ENCODE peak calls at places on chromosomes 13 and 19, in five cellular contexts. B is pancreas, L is breast epithelium, X is tibial artery, Q is bronchial epithelial cell. Z is an unnamed sample.

GRCh38 chr13:34926513-34926912 is 15.6 kb upstream of the NBEA start:
- DNase-seq in X (no peak), L (no peak), B (no peak), Q (peak; percentile 59), Z (no peak)

GRCh38 chr13:30679483-30680330 is 55.6 kb upstream of the ALOX5AP start:
- DNase-seq in B (no peak), Q (peak; percentile 41), X (no peak), L (no peak), Z (no peak)

GRCh38 chr13:19845758-19846157 is 17.7 kb downstream of the ZMYM5 start:
- DNase-seq in B (no peak), X (no peak), L (no peak), Q (peak; percentile 98), Z (no peak)

GRCh38 chr13:106599875-106600797 is 32.2 kb upstream of the ARGLU1 start:
- DNase-seq in L (no peak), Q (no peak), B (no peak), X (no peak), Z (peak; percentile 54)

GRCh38 chr19:35128398-35129057 is 6.3 kb downstream of the LGI4 start:
- DNase-seq in X (no peak), B (no peak), Q (no peak), L (no peak), Z (no peak)

GRCh38 chr13:29716493-29716892 is 121.0 kb upstream of the SLC7A1 start:
- DNase-seq in B (no peak), Q (no peak), L (no peak), X (no peak), Z (no peak)

GRCh38 chr13:40094056-40094455 is 438.6 kb downstream of the COG6 start:
- DNase-seq in Q (peak; percentile 52), X (no peak), L (no peak), B (no peak), Z (no peak)

GRCh38 chr13:94556646-94557045 is 39.3 kb downstream of the TGDS start:
- DNase-seq in L (no peak), B (no peak), Q (no peak), X (no peak), Z (no peak)

GRCh38 chr13:43544011-43544410 is 242.8 kb downstream of the ENOX1 start:
- DNase-seq in L (no peak), Q (peak; percentile 59), X (no peak), B (no peak), Z (no peak)

GRCh38 chr19:58170860-58171259 is 12.0 kb upstream of the ZNF274 start:
- DNase-seq in B (no peak), X (no peak), L (no peak), Q (peak; percentile 73), Z (no peak)

GRCh38 chr19:5804516-5805464 is at the start of gene NRTN:
- DNase-seq in L (no peak), X (no peak), B (peak; percentile 88), Q (no peak), Z (no peak)

GRCh38 chr19:13055213-13056051 is 47.2 kb downstream of the LYL1 start:
- DNase-seq in B (no peak), L (peak; percentile 78), X (peak; percentile 95), Q (no peak), Z (peak; percentile 63)

GRCh38 chr19:2487780-2488330 is 11.9 kb downstream of the GADD45B start:
- DNase-seq in L (no peak), B (no peak), X (peak; percentile 76), Q (no peak), Z (no peak)

GRCh38 chr13:35501721-35502235 is 25.3 kb upstream of the MAB21L1 start:
- DNase-seq in Q (no peak), X (no peak), L (no peak), B (no peak), Z (no peak)

GRCh38 chr19:35991731-35992450 is 3.1 kb upstream of the SDHAF1 start:
- DNase-seq in L (no peak), Q (no peak), X (no peak), B (no peak), Z (no peak)

GRCh38 chr19:49421039-49421877 is 2.0 kb downstream of the PTH2 start:
- DNase-seq in B (peak; percentile 81), L (peak; percentile 54), X (no peak), Q (peak; percentile 43), Z (no peak)

GRCh38 chr13:110330491-110331001 is 23.5 kb downstream of the COL4A2 start:
- DNase-seq in B (no peak), X (peak; percentile 60), L (no peak), Q (no peak), Z (no peak)

GRCh38 chr19:14418743-14419037 is 451 bp downstream of the DDX39A start:
- DNase-seq in Q (peak; percentile 5), B (no peak), L (no peak), X (no peak), Z (no peak)

GRCh38 chr19:17829855-17830566 is 8.7 kb upstream of the INSL3 start:
- DNase-seq in X (no peak), B (no peak), Q (peak; percentile 59), L (no peak), Z (no peak)

GRCh38 chr19:52336976-52337375 is 933 bp downstream of the ZNF610 start:
- DNase-seq in L (no peak), B (no peak), Q (no peak), X (no peak), Z (no peak)

GRCh38 chr19:36488816-36489138 is 584 bp downstream of the ZNF566 start:
- DNase-seq in L (no peak), B (peak; percentile 36), Q (no peak), X (no peak), Z (no peak)

GRCh38 chr13:110307697-110308376 is 753 bp downstream of the COL4A2 start:
- DNase-seq in Q (no peak), L (peak; percentile 17), X (peak; percentile 76), B (peak; percentile 81), Z (no peak)

GRCh38 chr13:51243832-51244231 is 21.6 kb downstream of the FAM124A start:
- DNase-seq in L (no peak), B (no peak), Q (no peak), X (no peak), Z (no peak)

GRCh38 chr13:86633346-86633745 is 834.1 kb upstream of the SLITRK6 start:
- DNase-seq in X (no peak), B (no peak), Q (no peak), L (no peak), Z (no peak)

GRCh38 chr19:40412866-40413265 is 312 bp downstream of the PRX start:
- DNase-seq in Q (no peak), X (no peak), B (no peak), L (no peak), Z (no peak)

GRCh38 chr19:40411125-40411842 is 1.9 kb downstream of the PRX start:
- DNase-seq in Q (no peak), B (no peak), X (no peak), L (peak; percentile 62), Z (no peak)

GRCh38 chr19:40413291-40413994 is at the start of gene PRX:
- DNase-seq in B (no peak), Q (no peak), X (no peak), L (no peak), Z (no peak)

GRCh38 chr19:40410030-40410389 is 3.2 kb downstream of the PRX start:
- DNase-seq in L (no peak), Q (no peak), B (no peak), X (no peak), Z (no peak)

DNA sequence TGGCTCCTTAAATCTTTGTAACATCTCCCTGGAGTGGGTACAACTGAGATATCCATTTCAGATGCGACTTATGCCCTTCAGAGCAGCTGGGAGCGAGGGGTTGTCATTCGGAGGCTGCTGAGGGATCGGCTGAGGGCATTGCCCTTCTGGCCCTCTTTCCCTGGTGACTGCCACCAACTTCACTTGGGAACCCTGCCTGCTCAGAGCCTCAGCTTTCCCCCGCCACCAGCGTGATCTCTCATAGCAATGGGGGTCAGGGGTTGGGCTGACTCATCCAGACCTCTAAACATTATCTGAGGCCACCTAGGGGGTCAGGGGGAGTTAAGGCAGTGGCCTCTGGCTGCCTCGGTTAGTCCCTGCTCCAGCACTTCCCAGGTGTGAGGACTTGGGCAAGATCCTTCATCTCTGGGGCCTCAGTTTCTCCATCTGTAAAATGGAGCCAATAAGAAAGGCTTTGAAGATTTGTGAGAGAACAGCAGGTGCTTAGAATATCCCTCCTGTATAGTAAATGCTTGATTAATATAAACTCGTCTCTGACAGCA is 1.1 kb downstream of the PRX start:
- DNase-seq in B (no peak), X (no peak), Q (no peak), L (no peak), Z (no peak)
- TF ChIP-seq CTCF in B (no peak), X (no peak), Q (no peak), L (no peak), Z (no peak)

DNA sequence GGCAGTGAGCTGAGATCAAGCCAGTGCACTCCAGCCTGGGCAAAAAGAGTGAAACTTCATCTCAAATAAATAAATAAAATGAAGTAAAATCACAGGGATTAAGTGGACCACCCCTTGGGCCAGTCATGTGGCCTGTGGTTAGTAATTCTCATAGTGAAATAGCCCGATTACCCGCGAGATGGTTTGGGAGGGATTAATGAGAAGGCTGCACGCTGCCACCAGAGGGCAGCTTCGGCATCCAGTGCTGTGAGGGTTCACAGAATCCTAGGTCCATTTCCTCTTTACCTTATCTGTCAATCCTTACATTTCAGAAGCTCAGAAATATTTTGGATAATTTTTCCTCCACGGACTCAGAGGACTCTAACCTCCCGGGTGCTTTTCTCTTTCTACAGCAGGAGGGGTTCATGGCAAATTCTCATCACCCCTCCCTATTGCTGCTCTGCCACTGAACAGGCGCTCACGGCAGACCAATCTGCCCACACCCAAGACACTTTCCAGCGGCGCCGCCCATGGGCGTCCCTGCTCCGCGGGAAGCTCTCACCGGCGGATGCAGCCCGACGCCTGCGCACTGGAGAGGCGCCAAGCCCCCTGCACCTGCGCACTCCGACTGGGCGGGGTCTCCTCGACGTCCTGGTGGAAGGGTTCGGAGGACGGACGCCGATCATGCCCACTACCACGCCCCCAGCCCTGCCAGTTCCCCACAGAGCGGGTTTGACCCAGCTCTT is 11.0 kb downstream of the ZNF835 start:
- DNase-seq in L (no peak), B (peak; percentile 70), Q (no peak), X (no peak), Z (no peak)
- H3K4me3 ChIP-seq in L (no peak overlapping the region), B (no peak overlapping the region), Q (no peak overlapping the region), X (peak overlapping the region; percentile 33), Z (no peak overlapping the region)

GRCh38 chr19:10915511-10916091 is 12.8 kb downstream of the YIPF2 start:
- DNase-seq in X (no peak), B (peak; percentile 63), L (no peak), Q (peak; percentile 73), Z (no peak)
- TF ChIP-seq CTCF in X (no peak), B (no peak), L (no peak), Q (no peak), Z (no peak)

GRCh38 chr13:98300956-98301641 is 124.0 kb upstream of the RNF113B start:
- DNase-seq in Q (peak; percentile 33), B (no peak), L (peak; percentile 76), X (no peak), Z (no peak)

GRCh38 chr13:98299954-98300350 is 122.9 kb upstream of the RNF113B start:
- DNase-seq in L (no peak), B (no peak), X (no peak), Q (no peak), Z (no peak)

GRCh38 chr13:98303858-98304257 is 126.8 kb upstream of the RNF113B start:
- DNase-seq in Q (no peak), B (no peak), X (no peak), L (no peak), Z (no peak)

GRCh38 chr13:98299243-98299953 is 122.3 kb upstream of the RNF113B start:
- DNase-seq in B (no peak), Q (no peak), X (no peak), L (no peak), Z (no peak)

DNA sequence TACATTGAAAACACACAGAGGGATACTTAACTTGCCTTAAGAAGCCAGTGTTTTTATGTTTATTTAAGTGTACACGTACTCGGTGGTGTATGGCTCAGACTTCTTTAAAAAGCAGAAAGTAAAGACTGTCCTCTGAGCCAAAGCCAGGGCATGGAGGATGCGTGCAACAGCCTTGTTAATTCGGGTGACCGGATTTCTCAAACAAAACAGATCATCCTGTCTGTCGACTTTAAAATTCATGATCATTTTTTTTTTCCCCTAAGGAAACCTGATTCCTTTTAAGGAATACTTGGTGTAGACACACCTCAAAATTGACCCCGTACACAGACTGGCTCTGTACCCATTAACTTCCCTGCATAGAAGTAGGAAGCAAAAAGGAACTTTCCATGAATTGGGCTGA is 124.7 kb upstream of the RNF113B start:
- DNase-seq in L (no peak), B (no peak), X (no peak), Q (no peak), Z (no peak)
- H3K4me3 ChIP-seq in L (peak overlapping the region; percentile 8), B (no peak overlapping the region), X (no peak overlapping the region), Q (no peak overlapping the region), Z (no peak overlapping the region)